ENCODE peak calls at places on chromosomes 6 and 20, in ten cellular contexts. Q, N, S, P, Y, F, V, D, G and X are unnamed samples.

GRCh38 chr6:97876711-97877110 is 593.7 kb upstream of the MMS22L start:
- DNase-seq in V (no peak), S (no peak), F (no peak), Y (no peak), N (no peak), Q (no peak), D (no peak), P (no peak), G (no peak), X (no peak)

GRCh38 chr6:90730191-90730673 is 143.4 kb upstream of the MAP3K7 start:
- DNase-seq in V (peak), Q (no peak), G (no peak), P (no peak), F (no peak), S (no peak), N (no peak), Y (no peak), D (no peak), X (no peak)

GRCh38 chr6:15754035-15754705 is 91.3 kb upstream of the DTNBP1 start:
- DNase-seq in Q (peak), P (no peak), V (peak), G (no peak), Y (peak), S (no peak), D (peak), F (peak), N (no peak), X (no peak)

GRCh38 chr20:49851991-49852390 is 39.4 kb downstream of the SLC9A8 start:
- DNase-seq in S (no peak), P (peak), G (no peak), Y (peak), D (no peak), N (no peak), Q (no peak), V (no peak), F (no peak), X (no peak)

GRCh38 chr6:33570806-33571636 is 9.1 kb downstream of the BAK1 start:
- DNase-seq in Q (peak), N (peak), D (peak), G (peak), Y (peak), S (peak), V (peak), P (peak), F (no peak), X (no peak)

GRCh38 chr6:141874930-141875602 is 257.7 kb upstream of the GJE1 start:
- DNase-seq in G (no peak), D (peak), Y (no peak), P (no peak), F (peak), V (no peak), S (no peak), Q (no peak), N (peak), X (peak)

GRCh38 chr6:34658605-34659218 is 37.9 kb downstream of the ILRUN start:
- DNase-seq in G (no peak), S (no peak), Y (no peak), Q (no peak), D (no peak), N (no peak), P (no peak), V (no peak), F (no peak), X (no peak)

GRCh38 chr20:45970646-45971424 is 1.2 kb downstream of the ZNF335 start:
- DNase-seq in V (no peak), Y (peak), P (no peak), D (peak), F (no peak), Q (peak), G (no peak), N (no peak), S (no peak), X (no peak)

GRCh38 chr6:4607026-4607704 is 169.0 kb upstream of the CDYL start:
- DNase-seq in V (no peak), Y (peak), F (peak), G (peak), S (no peak), D (peak), P (peak), N (no peak), Q (peak), X (peak)

GRCh38 chr6:41785689-41786450 is 1.6 kb upstream of the TOMM6 start:
- DNase-seq in Y (peak), G (no peak), Q (peak), P (peak), S (no peak), N (no peak), V (peak), F (no peak), D (peak), X (no peak)

GRCh38 chr6:149627672-149628071 is 20.8 kb downstream of the KATNA1 start:
- DNase-seq in D (no peak), P (no peak), G (no peak), V (no peak), F (no peak), Y (no peak), S (no peak), Q (no peak), N (no peak), X (no peak)

GRCh38 chr6:16512585-16513109 is 248.6 kb downstream of the ATXN1 start:
- DNase-seq in Q (no peak), D (no peak), N (no peak), Y (no peak), P (no peak), G (no peak), S (no peak), V (no peak), F (no peak), X (no peak)

GRCh38 chr20:23082846-23083552 is 3.1 kb downstream of the CD93 start:
- DNase-seq in P (no peak), Y (no peak), N (no peak), D (no peak), F (no peak), G (no peak), V (no peak), S (no peak), Q (no peak), X (no peak)

GRCh38 chr6:47206626-47207025 is 103.1 kb downstream of the TNFRSF21 start:
- DNase-seq in D (peak), V (no peak), Q (peak), G (no peak), S (no peak), Y (no peak), P (no peak), F (no peak), N (no peak), X (no peak)

GRCh38 chr20:17646901-17647301 is 35.1 kb downstream of the RRBP1 start:
- DNase-seq in G (no peak), N (no peak), S (peak), Q (no peak), V (peak), F (no peak), P (no peak), Y (no peak), D (no peak), X (no peak)

GRCh38 chr6:133083248-133083967 is 157.7 kb upstream of the EYA4 start:
- DNase-seq in N (no peak), G (no peak), V (peak), P (no peak), S (no peak), Q (no peak), Y (no peak), D (no peak), F (no peak), X (no peak)

GRCh38 chr6:126696921-126697693 is 357.2 kb downstream of the CENPW start:
- DNase-seq in F (no peak), N (no peak), S (no peak), Y (no peak), D (no peak), V (no peak), Q (no peak), P (no peak), G (no peak), X (no peak)

GRCh38 chr6:166637806-166638458 is 10.9 kb upstream of the RPS6KA2 start:
- DNase-seq in G (no peak), N (no peak), D (no peak), P (no peak), Q (no peak), S (no peak), V (no peak), Y (no peak), F (no peak), X (no peak)

GRCh38 chr20:32457476-32457986 is 99.4 kb downstream of the ASXL1 start:
- DNase-seq in V (peak), Y (peak), N (no peak), F (peak), S (no peak), P (peak), D (peak), Q (peak), G (no peak), X (no peak)

GRCh38 chr20:5928063-5928462 is 22.3 kb downstream of the TRMT6 start:
- DNase-seq in F (no peak), G (no peak), P (no peak), Y (no peak), Q (no peak), V (no peak), D (no peak), S (no peak), N (no peak), X (no peak)

GRCh38 chr20:35539756-35540212 is 2.1 kb upstream of the ERGIC3 start:
- DNase-seq in P (no peak), Y (no peak), Q (no peak), S (no peak), V (peak), N (no peak), F (no peak), G (no peak), D (peak), X (no peak)

GRCh38 chr20:13382786-13383185 is 161.7 kb downstream of the ISM1 start:
- DNase-seq in Y (no peak), N (no peak), S (no peak), G (no peak), Q (no peak), F (no peak), P (no peak), V (no peak), D (no peak), X (no peak)